ENCODE peak calls at places on chromosomes 5 and 9, in ten cellular contexts. R, Q, M, C, H, K, T, G, O and S are unnamed samples.

GRCh38 chr9:136971746-136972145 is 5.6 kb upstream of the PTGDS start:
- DNase-seq in R (no peak), Q (no peak), M (no peak), C (no peak), H (no peak), K (no peak), T (no peak), G (no peak), O (no peak), S (no peak)

GRCh38 chr5:175815126-175815913 is 56.1 kb upstream of the CPLX2 start:
- DNase-seq in R (no peak), Q (no peak), M (no peak), C (no peak), H (no peak), K (no peak), T (no peak), G (no peak), O (no peak), S (no peak)

GRCh38 chr9:78101247-78101646 is 69.6 kb upstream of the GNAQ start:
- DNase-seq in R (no peak), Q (no peak), M (no peak), C (no peak), H (no peak), K (no peak), T (no peak), G (no peak), O (no peak), S (no peak)

GRCh38 chr9:93677061-93677571 is 100.7 kb downstream of the PHF2 start:
- DNase-seq in R (peak), Q (no peak), M (no peak), C (no peak), H (peak), K (no peak), T (no peak), G (no peak), O (peak), S (no peak)

GRCh38 chr5:54024466-54024865 is 285.9 kb downstream of the ARL15 start:
- DNase-seq in R (no peak), Q (no peak), M (no peak), C (peak), H (no peak), K (no peak), T (peak), G (no peak), O (no peak), S (no peak)

GRCh38 chr5:107894361-107894760 is 223.6 kb upstream of the EFNA5 start:
- DNase-seq in R (no peak), Q (no peak), M (no peak), C (peak), H (no peak), K (no peak), T (no peak), G (no peak), O (no peak), S (no peak)

GRCh38 chr5:997001-997474 is 11.6 kb upstream of the NKD2 start:
- DNase-seq in R (no peak), Q (no peak), M (no peak), C (peak), H (peak), K (no peak), T (no peak), G (no peak), O (no peak), S (no peak)

GRCh38 chr5:8329773-8330172 is 460.8 kb downstream of the MTRR start:
- DNase-seq in R (no peak), Q (no peak), M (no peak), C (peak), H (no peak), K (no peak), T (peak), G (no peak), O (no peak), S (no peak)

GRCh38 chr9:136726631-136727191 is 14.3 kb downstream of the DIPK1B start:
- DNase-seq in R (no peak), Q (no peak), M (peak), C (peak), H (no peak), K (no peak), T (peak), G (no peak), O (peak), S (peak)

GRCh38 chr5:91059409-91059808 is 323.7 kb downstream of the ARRDC3 start:
- DNase-seq in R (no peak), Q (no peak), M (no peak), C (no peak), H (no peak), K (no peak), T (no peak), G (no peak), O (no peak), S (peak)

GRCh38 chr9:108851138-108851537 is 4.6 kb downstream of the ACTL7B start:
- DNase-seq in R (no peak), Q (no peak), M (no peak), C (no peak), H (no peak), K (no peak), T (no peak), G (no peak), O (no peak), S (no peak)

GRCh38 chr5:100706796-100707195 is 171.6 kb downstream of the FAM174A start:
- DNase-seq in R (no peak), Q (no peak), M (peak), C (peak), H (no peak), K (no peak), T (no peak), G (no peak), O (no peak), S (no peak)

GRCh38 chr5:172719211-172719610 is 51.8 kb downstream of the DUSP1 start:
- DNase-seq in R (no peak), Q (no peak), M (no peak), C (no peak), H (no peak), K (no peak), T (no peak), G (no peak), O (no peak), S (no peak)

GRCh38 chr5:106522296-106522695 is 1148.4 kb downstream of the EFNA5 start:
- DNase-seq in R (no peak), Q (no peak), M (no peak), C (no peak), H (no peak), K (no peak), T (no peak), G (no peak), O (no peak), S (no peak)

GRCh38 chr5:127820910-127821553 is 117.8 kb downstream of the CCDC192 start:
- DNase-seq in R (no peak), Q (no peak), M (no peak), C (peak), H (no peak), K (no peak), T (peak), G (no peak), O (no peak), S (no peak)

GRCh38 chr9:11312976-11313375 is 700.2 kb upstream of the PTPRD start:
- DNase-seq in R (no peak), Q (no peak), M (no peak), C (no peak), H (no peak), K (no peak), T (no peak), G (no peak), O (no peak), S (no peak)

GRCh38 chr5:126354012-126354856 is 69.0 kb upstream of the GRAMD2B start:
- DNase-seq in R (no peak), Q (no peak), M (peak), C (peak), H (no peak), K (no peak), T (peak), G (no peak), O (peak), S (peak)

GRCh38 chr5:163387970-163388369 is 49.4 kb upstream of the CCNG1 start:
- DNase-seq in R (no peak), Q (no peak), M (no peak), C (no peak), H (no peak), K (no peak), T (no peak), G (no peak), O (no peak), S (no peak)

GRCh38 chr9:123928471-123929176 is 1.3 kb downstream of the DENND1A start:
- DNase-seq in R (no peak), Q (no peak), M (peak), C (peak), H (no peak), K (no peak), T (peak), G (no peak), O (peak), S (no peak)
- TF ChIP-seq CTCF in R (no peak), Q (no peak), M (peak), C (peak), H (no peak), K (no peak), T (peak), G (no peak), O (no peak), S (no peak)

DNA sequence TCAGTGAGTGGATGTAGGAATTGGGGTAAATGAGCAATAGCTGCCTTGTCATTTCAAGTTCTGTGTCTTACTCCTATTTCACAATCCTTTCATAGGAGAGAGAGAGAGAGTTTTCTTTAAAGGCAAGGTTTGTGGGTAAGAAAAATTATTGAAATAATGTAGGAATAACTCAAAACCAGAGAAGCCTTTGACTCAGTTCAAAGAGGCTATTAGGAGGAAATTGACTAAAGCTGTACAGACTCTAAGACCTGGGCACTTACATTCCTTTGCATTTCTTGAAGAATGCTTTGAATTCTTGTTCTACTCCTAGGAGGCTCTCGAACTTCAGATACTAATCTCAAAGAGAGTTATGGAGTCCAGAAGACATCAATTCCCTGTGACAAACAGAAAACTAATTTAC is 257.1 kb downstream of the FBXL7 start:
- DNase-seq in R (no peak), Q (no peak), M (no peak), C (peak), H (no peak), K (no peak), T (peak), G (no peak), O (no peak), S (no peak)
- TF ChIP-seq CTCF in R (no peak), Q (no peak), M (no peak), C (no peak), H (no peak), K (no peak), T (no peak), G (no peak), O (no peak), S (no peak)

GRCh38 chr9:2623866-2624682 is 2.5 kb downstream of the VLDLR start:
- DNase-seq in R (no peak), Q (no peak), M (no peak), C (peak), H (no peak), K (no peak), T (no peak), G (no peak), O (no peak), S (no peak)

GRCh38 chr9:2631263-2631662 is 9.7 kb downstream of the VLDLR start:
- DNase-seq in R (no peak), Q (no peak), M (no peak), C (no peak), H (no peak), K (no peak), T (no peak), G (no peak), O (no peak), S (no peak)

GRCh38 chr9:2625427-2625826 is 3.8 kb downstream of the VLDLR start:
- DNase-seq in R (no peak), Q (no peak), M (no peak), C (no peak), H (no peak), K (no peak), T (no peak), G (no peak), O (no peak), S (no peak)

GRCh38 chr9:2630158-2630557 is 8.6 kb downstream of the VLDLR start:
- DNase-seq in R (no peak), Q (no peak), M (no peak), C (no peak), H (no peak), K (no peak), T (no peak), G (peak), O (no peak), S (no peak)

DNA sequence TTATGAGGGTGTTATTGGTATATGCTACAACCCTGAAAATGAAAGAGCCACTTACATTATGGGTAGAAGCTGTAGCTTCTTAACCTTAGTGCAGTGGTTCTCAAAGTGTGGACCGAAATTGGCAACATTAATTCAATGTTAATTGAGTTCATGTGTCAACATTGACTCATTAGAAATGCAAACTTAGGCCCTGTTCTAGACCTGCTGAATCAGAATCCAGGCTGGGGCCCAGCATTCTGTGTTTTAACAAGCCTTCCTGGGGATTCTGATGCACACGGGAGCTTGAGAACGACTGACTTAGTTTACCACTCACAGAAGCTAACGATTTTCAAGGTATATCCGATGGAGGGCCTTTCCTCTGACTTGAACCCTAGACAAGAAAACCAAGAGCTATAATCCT is 7.3 kb downstream of the VLDLR start:
- DNase-seq in R (peak), Q (no peak), M (no peak), C (no peak), H (no peak), K (no peak), T (no peak), G (no peak), O (no peak), S (no peak)
- TF ChIP-seq CTCF in R (no peak), Q (no peak), M (no peak), C (no peak), H (no peak), K (no peak), T (no peak), G (no peak), O (no peak), S (no peak)

DNA sequence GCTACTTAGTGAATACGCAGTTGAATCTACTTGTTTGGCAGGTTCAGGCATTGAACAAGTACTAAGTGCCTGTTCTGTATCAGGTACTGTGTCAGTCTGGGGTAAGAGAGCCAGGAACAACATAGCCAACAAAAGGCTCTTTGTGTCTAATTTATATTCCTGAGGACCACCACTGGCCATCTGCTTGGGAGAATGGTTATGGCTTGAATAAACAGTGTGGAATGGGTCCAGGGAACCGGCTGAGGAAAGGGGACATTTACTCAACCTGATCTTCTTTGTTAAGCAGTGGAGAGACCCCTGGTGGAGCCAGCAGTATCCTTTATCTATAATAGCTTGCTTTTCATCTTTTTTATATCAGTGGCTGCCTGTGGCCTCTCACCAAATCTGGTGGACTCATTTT is 38.6 kb downstream of the EXOSC2 start:
- DNase-seq in R (no peak), Q (no peak), M (no peak), C (no peak), H (no peak), K (no peak), T (no peak), G (no peak), O (peak), S (no peak)
- TF ChIP-seq CTCF in R (no peak), Q (no peak), M (peak), C (no peak), H (no peak), K (no peak), T (peak), G (no peak), O (peak), S (no peak)

DNA sequence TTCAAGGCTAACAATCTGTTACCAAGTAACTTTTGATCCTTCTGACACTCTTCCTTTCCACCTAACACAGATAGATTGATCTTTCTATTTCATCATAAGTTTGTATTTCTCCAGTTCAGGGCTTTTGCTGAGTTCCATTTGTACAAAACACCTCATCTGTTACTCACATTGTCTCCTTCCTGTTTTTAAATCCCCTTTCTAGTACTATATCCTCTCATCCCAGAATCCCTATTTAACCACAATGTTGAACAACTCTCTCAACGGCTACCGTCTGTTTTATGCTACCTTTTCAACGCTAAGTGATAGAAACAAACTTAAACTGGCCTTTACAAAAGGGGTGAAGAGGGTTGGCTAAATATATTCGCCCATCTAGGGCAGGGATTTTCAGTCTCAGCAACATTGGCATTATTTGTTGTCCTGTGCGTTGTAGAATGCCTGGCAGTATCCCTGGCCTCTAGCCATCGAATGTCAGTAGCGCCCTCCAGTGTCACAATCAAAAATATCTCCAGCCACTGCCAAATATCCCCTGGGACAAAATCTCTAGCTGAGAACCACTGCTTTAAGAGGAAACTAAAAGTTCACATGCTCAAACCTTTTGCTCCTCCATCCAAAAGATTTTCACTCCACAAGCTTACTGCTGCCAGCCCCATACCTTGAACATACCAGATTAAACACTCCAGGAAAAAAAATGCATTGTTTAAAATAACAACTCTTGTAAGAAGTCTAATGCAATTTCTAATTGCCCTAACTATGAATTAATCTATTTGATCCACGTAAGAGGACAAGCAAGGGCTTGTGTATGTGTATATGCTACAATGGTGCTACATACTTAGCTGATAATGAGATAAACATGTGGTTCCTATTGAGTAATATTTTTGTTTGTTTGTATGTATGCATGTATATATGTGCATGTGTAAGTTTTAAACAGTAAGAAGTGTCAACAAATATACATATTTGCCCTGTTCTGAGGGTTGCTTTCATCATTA is 344.0 kb downstream of the PTPRD start:
- DNase-seq in R (peak), Q (no peak), M (peak), C (peak), H (no peak), K (no peak), T (peak), G (no peak), O (peak), S (peak)
- TF ChIP-seq CTCF in R (peak), Q (no peak), M (peak), C (peak), H (no peak), K (no peak), T (peak), G (no peak), O (peak), S (peak)